ENCODE peak calls at places on chromosomes 16 and 17, in four cellular contexts. S is HCT116, V is HepG2, Q is K562. D is an unnamed sample.

GRCh38 chr16:66370786-66371684 is 4.5 kb downstream of the CDH5 start:
- DNase-seq in S (no peak), V (no peak), Q (no peak), D (no peak)

GRCh38 chr17:32701860-32702259 is 175.1 kb downstream of the MYO1D start:
- DNase-seq in S (no peak), V (no peak), Q (no peak), D (no peak)

GRCh38 chr16:2773188-2773968 is 3.7 kb downstream of the ELOB start:
- DNase-seq in S (no peak), V (no peak), Q (no peak), D (no peak)

GRCh38 chr17:76868176-76868668 is at the start of gene MGAT5B:
- DNase-seq in S (peak; percentile 56), V (peak; percentile 53), Q (peak; percentile 93), D (no peak)

GRCh38 chr16:732936-733335 is 6.0 kb downstream of the HAGHL start:
- DNase-seq in S (no peak), V (no peak), Q (no peak), D (no peak)

GRCh38 chr17:29565643-29566472 is 979 bp downstream of the ABHD15 start:
- DNase-seq in S (peak; percentile 22), V (peak; percentile 25), Q (no peak), D (no peak)

GRCh38 chr17:50818266-50818665 is 17.1 kb upstream of the WFIKKN2 start:
- DNase-seq in S (no peak), V (no peak), Q (no peak), D (no peak)

GRCh38 chr17:79843917-79844815 is 4.9 kb upstream of the CBX4 start:
- DNase-seq in S (no peak), V (no peak), Q (no peak), D (no peak)

GRCh38 chr17:7576432-7576937 is 3.0 kb upstream of the CD68 start:
- DNase-seq in S (no peak), V (no peak), Q (no peak), D (no peak)

GRCh38 chr17:50615818-50616217 is 18.9 kb upstream of the ABCC3 start:
- DNase-seq in S (no peak), V (no peak), Q (no peak), D (no peak)

GRCh38 chr17:56142325-56142724 is 10.9 kb upstream of the ANKFN1 start:
- DNase-seq in S (no peak), V (no peak), Q (no peak), D (no peak)

GRCh38 chr17:21002309-21003006 is 40.4 kb downstream of the USP22 start:
- DNase-seq in S (no peak), V (no peak), Q (no peak), D (no peak)

GRCh38 chr16:86095131-86095752 is 196.3 kb downstream of the IRF8 start:
- DNase-seq in S (no peak), V (no peak), Q (no peak), D (no peak)

GRCh38 chr16:68993885-68994284 is 111.6 kb upstream of the HAS3 start:
- DNase-seq in S (no peak), V (peak; percentile 82), Q (no peak), D (no peak)

GRCh38 chr17:63826468-63827001 is 696 bp upstream of the PSMC5 start:
- DNase-seq in S (no peak), V (no peak), Q (no peak), D (no peak)

GRCh38 chr17:19718613-19719364 is 2.4 kb upstream of the SLC47A2 start:
- DNase-seq in S (no peak), V (peak; percentile 38), Q (peak; percentile 16), D (no peak)

GRCh38 chr16:82891918-82892317 is 265.1 kb downstream of the CDH13 start:
- DNase-seq in S (no peak), V (no peak), Q (no peak), D (no peak)

GRCh38 chr17:33520404-33521032 is 227.4 kb upstream of the ASIC2 start:
- DNase-seq in S (no peak), V (peak; percentile 23), Q (peak; percentile 82), D (no peak)

GRCh38 chr17:54898576-54898975 is 2.1 kb upstream of the TOM1L1 start:
- DNase-seq in S (no peak), V (no peak), Q (no peak), D (no peak)

GRCh38 chr17:54899201-54899600 is 1.5 kb upstream of the TOM1L1 start:
- DNase-seq in S (no peak), V (no peak), Q (no peak), D (no peak)

GRCh38 chr17:54900457-54901229 is at the start of gene TOM1L1:
- DNase-seq in S (peak; percentile 86), V (peak; percentile 87), Q (peak; percentile 83), D (no peak)

GRCh38 chr17:54901230-54901847 is 687 bp downstream of the TOM1L1 start:
- DNase-seq in S (peak; percentile 48), V (peak; percentile 16), Q (no peak), D (no peak)

DNA sequence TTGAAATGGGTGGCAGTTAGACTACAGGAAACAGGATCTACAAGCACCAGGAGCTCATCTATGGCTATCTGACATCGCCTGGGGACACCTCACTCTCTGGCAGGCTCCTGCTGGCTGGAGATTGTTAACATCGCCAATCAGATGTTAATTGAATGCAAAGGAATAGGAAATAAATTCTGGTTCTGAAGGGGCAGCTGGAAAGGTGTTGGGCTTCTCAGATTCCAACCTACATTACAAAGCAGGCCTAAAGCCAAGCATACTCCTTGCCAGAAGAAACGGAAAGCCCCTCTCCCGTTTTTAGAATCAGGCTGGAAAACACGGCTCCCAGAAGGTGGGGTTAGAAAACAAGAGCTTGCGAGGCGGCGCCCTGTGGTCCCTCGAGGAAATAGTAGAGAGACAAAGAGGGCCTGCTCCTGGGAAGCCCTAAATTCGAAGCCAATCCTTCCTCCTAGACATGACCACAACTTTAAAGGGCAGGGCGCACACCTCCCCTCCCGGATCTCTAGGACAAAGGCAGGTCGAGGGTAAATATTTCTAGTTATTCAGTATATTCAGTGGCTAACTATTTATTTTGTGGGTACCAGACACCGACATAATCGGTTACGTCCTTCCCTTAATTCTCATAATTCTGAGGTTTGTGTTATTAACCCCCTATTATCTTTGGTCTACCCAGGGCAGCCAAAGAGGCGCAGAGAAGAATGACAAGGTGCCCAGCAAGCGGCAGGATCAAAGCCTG is 763 bp upstream of the TOM1L1 start:
- DNase-seq in S (no peak), V (peak; percentile 27), Q (peak; percentile 30), D (no peak)
- TF ChIP-seq REST in S (no peak), V (no peak), Q (no peak), D (no peak)

GRCh38 chr17:18143044-18143936 is 34.7 kb downstream of the MYO15A start:
- DNase-seq in S (no peak), V (peak; percentile 38), Q (peak; percentile 45), D (no peak)
- TF ChIP-seq ATF3 in S (no peak), V (no peak), Q (no peak), D (no peak)

GRCh38 chr16:23379707-23380106 is 73.3 kb downstream of the COG7 start:
- DNase-seq in S (no peak), V (no peak), Q (no peak), D (no peak)
- TF ChIP-seq REST in S (no peak), V (no peak), Q (no peak), D (no peak)

GRCh38 chr16:74304164-74304834 is 7.7 kb downstream of the PSMD7 start:
- DNase-seq in S (no peak), V (peak; percentile 20), Q (no peak), D (no peak)
- TF ChIP-seq ATF3 in S (no peak), V (no peak), Q (no peak), D (no peak)

D was measured in GM12878.